ENCODE peak calls at places on chromosomes 13 and 19, in six cellular contexts. One of them, this sample, is unnamed.

GRCh38 chr19:37931941-37932655 is 25.1 kb downstream of the SIPA1L3 start:
- DNase-seq in mucosa of descending colon: peak; percentile 88
- DNase-seq in fibroblast of villous mesenchyme: peak; percentile 34
- DNase-seq in heart right ventricle: peak; percentile 8
- DNase-seq in IMR-90: peak; percentile 78
- DNase-seq in pancreas: peak; percentile 89
- DNase-seq in this sample: peak; percentile 50

GRCh38 chr19:29873024-29873800 is 61.4 kb downstream of the CCNE1 start:
- DNase-seq in mucosa of descending colon: peak; percentile 69
- DNase-seq in fibroblast of villous mesenchyme: peak; percentile 14
- DNase-seq in heart right ventricle: peak; percentile 32
- DNase-seq in IMR-90: no peak
- DNase-seq in pancreas: peak; percentile 29
- DNase-seq in this sample: peak; percentile 57

GRCh38 chr19:58492265-58492664 is 16.1 kb downstream of the ZNF446 start:
- DNase-seq in mucosa of descending colon: no peak
- DNase-seq in fibroblast of villous mesenchyme: no peak
- DNase-seq in heart right ventricle: no peak
- DNase-seq in IMR-90: no peak
- DNase-seq in pancreas: no peak
- DNase-seq in this sample: no peak

GRCh38 chr19:17614476-17614875 is 59.0 kb downstream of the COLGALT1 start:
- DNase-seq in mucosa of descending colon: no peak
- DNase-seq in fibroblast of villous mesenchyme: no peak
- DNase-seq in heart right ventricle: no peak
- DNase-seq in IMR-90: no peak
- DNase-seq in pancreas: no peak
- DNase-seq in this sample: no peak

GRCh38 chr19:31254611-31255010 is 94.6 kb downstream of the TSHZ3 start:
- DNase-seq in mucosa of descending colon: no peak
- DNase-seq in fibroblast of villous mesenchyme: no peak
- DNase-seq in heart right ventricle: no peak
- DNase-seq in IMR-90: no peak
- DNase-seq in pancreas: no peak
- DNase-seq in this sample: no peak

GRCh38 chr19:45670670-45671453 is 2.8 kb downstream of the GIPR start:
- DNase-seq in mucosa of descending colon: peak; percentile 95
- DNase-seq in fibroblast of villous mesenchyme: peak; percentile 88
- DNase-seq in heart right ventricle: peak; percentile 48
- DNase-seq in IMR-90: peak; percentile 72
- DNase-seq in pancreas: peak; percentile 94
- DNase-seq in this sample: peak; percentile 63

GRCh38 chr13:47334173-47334572 is 437.3 kb upstream of the HTR2A start:
- DNase-seq in mucosa of descending colon: peak; percentile 5
- DNase-seq in fibroblast of villous mesenchyme: peak; percentile 91
- DNase-seq in heart right ventricle: no peak
- DNase-seq in IMR-90: peak; percentile 93
- DNase-seq in pancreas: no peak
- DNase-seq in this sample: no peak

GRCh38 chr19:7500811-7501450 is 12.1 kb upstream of the PEX11G start:
- DNase-seq in mucosa of descending colon: peak; percentile 82
- DNase-seq in fibroblast of villous mesenchyme: peak; percentile 27
- DNase-seq in heart right ventricle: no peak
- DNase-seq in IMR-90: peak; percentile 46
- DNase-seq in pancreas: peak; percentile 67
- DNase-seq in this sample: no peak

GRCh38 chr19:38736036-38736412 is 8.2 kb downstream of the CAPN12 start:
- DNase-seq in mucosa of descending colon: peak; percentile 72
- DNase-seq in fibroblast of villous mesenchyme: peak; percentile 36
- DNase-seq in heart right ventricle: peak; percentile 29
- DNase-seq in IMR-90: no peak
- DNase-seq in pancreas: peak; percentile 60
- DNase-seq in this sample: peak; percentile 65

GRCh38 chr13:101065314-101065713 is 351.0 kb downstream of the NALCN start:
- DNase-seq in mucosa of descending colon: no peak
- DNase-seq in fibroblast of villous mesenchyme: peak; percentile 39
- DNase-seq in heart right ventricle: no peak
- DNase-seq in IMR-90: no peak
- DNase-seq in pancreas: no peak
- DNase-seq in this sample: no peak

GRCh38 chr13:20033486-20033885 is 75.0 kb downstream of the ZMYM2 start:
- DNase-seq in mucosa of descending colon: no peak
- DNase-seq in fibroblast of villous mesenchyme: no peak
- DNase-seq in heart right ventricle: no peak
- DNase-seq in IMR-90: no peak
- DNase-seq in pancreas: no peak
- DNase-seq in this sample: no peak

GRCh38 chr19:36009220-36009619 is 607 bp upstream of the SYNE4 start:
- DNase-seq in mucosa of descending colon: peak; percentile 71
- DNase-seq in fibroblast of villous mesenchyme: peak; percentile 57
- DNase-seq in heart right ventricle: peak; percentile 45
- DNase-seq in IMR-90: peak; percentile 48
- DNase-seq in pancreas: no peak
- DNase-seq in this sample: peak; percentile 71

GRCh38 chr13:36432106-36432544 is at the start of gene CCNA1:
- DNase-seq in mucosa of descending colon: no peak
- DNase-seq in fibroblast of villous mesenchyme: no peak
- DNase-seq in heart right ventricle: peak; percentile 4
- DNase-seq in IMR-90: no peak
- DNase-seq in pancreas: no peak
- DNase-seq in this sample: no peak

DNA sequence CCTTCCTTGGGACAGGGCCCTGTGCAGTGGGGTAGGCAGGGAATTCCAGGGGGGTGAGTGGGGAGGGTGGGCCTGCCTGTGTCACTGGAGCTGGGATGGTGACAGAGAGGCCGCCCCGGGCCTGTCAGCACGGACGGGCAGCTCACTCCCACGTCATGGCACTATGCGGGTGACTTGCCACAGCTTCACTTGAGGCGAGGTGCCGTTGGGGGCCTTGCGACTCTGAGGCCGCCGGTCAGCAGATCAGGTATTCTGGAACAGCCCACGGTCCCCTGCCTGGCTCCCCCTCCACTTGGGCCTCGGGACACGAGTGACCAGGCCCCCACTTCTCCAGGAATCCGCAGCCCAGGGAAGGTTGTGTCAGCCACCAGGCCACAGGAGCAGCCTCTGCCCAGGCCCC is 2.9 kb upstream of the MIDN start:
- DNase-seq in mucosa of descending colon: peak; percentile 41
- DNase-seq in fibroblast of villous mesenchyme: no peak
- DNase-seq in heart right ventricle: no peak
- DNase-seq in IMR-90: no peak
- DNase-seq in pancreas: peak; percentile 54
- DNase-seq in this sample: peak; percentile 62
- H3K4me3 ChIP-seq in mucosa of descending colon: no peak overlapping the region
- H3K4me3 ChIP-seq in fibroblast of villous mesenchyme: no peak overlapping the region
- H3K4me3 ChIP-seq in heart right ventricle: peak overlapping the region; percentile 90
- H3K4me3 ChIP-seq in IMR-90: no peak overlapping the region
- H3K4me3 ChIP-seq in pancreas: peak overlapping the region; percentile 23
- H3K4me3 ChIP-seq in this sample: no peak overlapping the region

DNA sequence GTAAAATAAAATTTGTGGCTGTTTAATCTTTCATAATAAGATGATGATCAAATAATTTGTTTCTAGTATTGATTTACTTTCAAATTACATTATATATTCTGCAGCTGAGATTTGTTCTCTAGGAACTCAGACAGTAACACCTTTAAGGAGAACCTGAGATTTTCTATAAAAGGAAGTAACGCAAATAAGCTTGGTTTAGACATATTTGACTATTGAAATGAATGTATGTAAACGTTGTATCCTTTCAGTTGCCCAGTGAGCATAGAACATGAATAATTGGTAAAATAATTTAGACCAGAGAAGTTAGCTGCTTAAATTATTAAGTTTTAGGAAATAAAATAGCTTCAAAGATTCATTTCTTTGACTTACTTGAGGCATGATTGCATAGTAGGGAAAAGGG is 3.1 kb downstream of the CDK8 start:
- DNase-seq in mucosa of descending colon: no peak
- DNase-seq in fibroblast of villous mesenchyme: no peak
- DNase-seq in heart right ventricle: no peak
- DNase-seq in IMR-90: no peak
- DNase-seq in pancreas: no peak
- DNase-seq in this sample: no peak
- H3K4me3 ChIP-seq in mucosa of descending colon: no peak overlapping the region
- H3K4me3 ChIP-seq in fibroblast of villous mesenchyme: no peak overlapping the region
- H3K4me3 ChIP-seq in heart right ventricle: peak overlapping the region; percentile 92
- H3K4me3 ChIP-seq in IMR-90: no peak overlapping the region
- H3K4me3 ChIP-seq in pancreas: peak overlapping the region; percentile 91
- H3K4me3 ChIP-seq in this sample: no peak overlapping the region

GRCh38 chr19:4064073-4064550 is 2.6 kb downstream of the ZBTB7A start:
- DNase-seq in mucosa of descending colon: peak; percentile 52
- DNase-seq in fibroblast of villous mesenchyme: no peak
- DNase-seq in heart right ventricle: no peak
- DNase-seq in IMR-90: peak; percentile 37
- DNase-seq in pancreas: no peak
- DNase-seq in this sample: peak; percentile 75

GRCh38 chr19:4064551-4065260 is 2.0 kb downstream of the ZBTB7A start:
- DNase-seq in mucosa of descending colon: peak; percentile 68
- DNase-seq in fibroblast of villous mesenchyme: no peak
- DNase-seq in heart right ventricle: peak; percentile 70
- DNase-seq in IMR-90: no peak
- DNase-seq in pancreas: peak; percentile 69
- DNase-seq in this sample: peak; percentile 81

GRCh38 chr19:4066682-4067395 is at the start of gene ZBTB7A:
- DNase-seq in mucosa of descending colon: peak; percentile 94
- DNase-seq in fibroblast of villous mesenchyme: peak; percentile 84
- DNase-seq in heart right ventricle: peak; percentile 91
- DNase-seq in IMR-90: peak; percentile 61
- DNase-seq in pancreas: peak; percentile 90
- DNase-seq in this sample: peak; percentile 77

GRCh38 chr19:4066176-4066606 is 508 bp downstream of the ZBTB7A start:
- DNase-seq in mucosa of descending colon: peak; percentile 74
- DNase-seq in fibroblast of villous mesenchyme: no peak
- DNase-seq in heart right ventricle: no peak
- DNase-seq in IMR-90: no peak
- DNase-seq in pancreas: peak; percentile 74
- DNase-seq in this sample: peak; percentile 85

DNA sequence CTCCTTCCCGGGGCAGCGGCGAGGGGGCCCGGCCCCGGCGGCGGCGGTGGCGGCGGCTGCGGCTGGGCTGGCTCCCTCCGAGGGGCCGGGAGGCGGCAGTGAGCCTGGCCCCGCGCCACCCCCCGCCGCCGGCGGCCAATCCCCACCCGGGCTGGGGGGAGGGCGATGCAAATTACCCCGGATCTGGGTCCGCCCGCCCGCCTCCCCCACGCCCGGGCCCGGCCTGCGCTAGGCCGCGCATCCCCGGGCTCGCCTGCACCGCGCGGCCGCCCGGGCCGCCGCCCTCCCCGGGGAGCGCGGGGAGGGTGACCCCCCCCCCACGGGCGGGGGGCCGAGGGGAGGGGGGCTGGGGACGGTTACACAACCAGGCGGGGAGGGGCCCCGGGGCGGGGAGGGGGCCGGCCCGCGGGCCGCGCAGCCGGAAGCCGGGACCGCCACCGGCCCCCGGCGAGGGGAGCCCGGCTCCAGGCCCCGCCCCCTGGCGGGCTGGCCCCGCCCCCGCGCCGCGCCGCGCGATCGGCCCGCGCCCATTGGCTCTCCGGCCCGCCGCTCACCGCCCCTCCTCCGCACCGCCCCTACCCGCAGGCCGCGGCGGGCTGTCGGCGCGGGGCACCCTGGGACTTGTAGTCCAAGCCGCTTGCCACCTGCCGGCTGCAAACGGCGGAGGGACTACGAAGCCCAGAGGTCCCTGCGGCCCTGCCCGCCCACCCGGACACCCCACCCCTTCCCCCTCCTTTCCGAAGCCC is 1.1 kb downstream of the ZBTB7A start:
- DNase-seq in mucosa of descending colon: peak; percentile 94
- DNase-seq in fibroblast of villous mesenchyme: peak; percentile 98
- DNase-seq in heart right ventricle: peak; percentile 95
- DNase-seq in IMR-90: peak; percentile 98
- DNase-seq in pancreas: peak; percentile 96
- DNase-seq in this sample: peak; percentile 97
- H3K4me3 ChIP-seq in mucosa of descending colon: peak overlapping the region; percentile 76
- H3K4me3 ChIP-seq in fibroblast of villous mesenchyme: peak overlapping the region; percentile 84
- H3K4me3 ChIP-seq in heart right ventricle: peak overlapping the region; percentile 95
- H3K4me3 ChIP-seq in IMR-90: peak overlapping the region; percentile 83
- H3K4me3 ChIP-seq in pancreas: peak overlapping the region; percentile 72
- H3K4me3 ChIP-seq in this sample: peak overlapping the region; percentile 91

GRCh38 chr13:77740097-77740496 is 42.6 kb downstream of the SLAIN1 start:
- DNase-seq in mucosa of descending colon: no peak
- DNase-seq in fibroblast of villous mesenchyme: no peak
- DNase-seq in heart right ventricle: no peak
- DNase-seq in IMR-90: no peak
- DNase-seq in pancreas: no peak
- DNase-seq in this sample: no peak
- H3K4me3 ChIP-seq in mucosa of descending colon: no peak overlapping the region
- H3K4me3 ChIP-seq in fibroblast of villous mesenchyme: no peak overlapping the region
- H3K4me3 ChIP-seq in heart right ventricle: no peak overlapping the region
- H3K4me3 ChIP-seq in IMR-90: no peak overlapping the region
- H3K4me3 ChIP-seq in pancreas: no peak overlapping the region
- H3K4me3 ChIP-seq in this sample: no peak overlapping the region

GRCh38 chr13:23947893-23948292 is 50.6 kb upstream of the C1QTNF9B start:
- DNase-seq in mucosa of descending colon: no peak
- DNase-seq in fibroblast of villous mesenchyme: no peak
- DNase-seq in heart right ventricle: no peak
- DNase-seq in IMR-90: no peak
- DNase-seq in pancreas: no peak
- DNase-seq in this sample: no peak

GRCh38 chr13:23946900-23947299 is 49.6 kb upstream of the C1QTNF9B start:
- DNase-seq in mucosa of descending colon: no peak
- DNase-seq in fibroblast of villous mesenchyme: no peak
- DNase-seq in heart right ventricle: no peak
- DNase-seq in IMR-90: no peak
- DNase-seq in pancreas: no peak
- DNase-seq in this sample: no peak

GRCh38 chr13:23949200-23949599 is 51.9 kb upstream of the C1QTNF9B start:
- DNase-seq in mucosa of descending colon: no peak
- DNase-seq in fibroblast of villous mesenchyme: no peak
- DNase-seq in heart right ventricle: no peak
- DNase-seq in IMR-90: no peak
- DNase-seq in pancreas: no peak
- DNase-seq in this sample: no peak

GRCh38 chr13:23945612-23946011 is 48.3 kb upstream of the C1QTNF9B start:
- DNase-seq in mucosa of descending colon: no peak
- DNase-seq in fibroblast of villous mesenchyme: no peak
- DNase-seq in heart right ventricle: no peak
- DNase-seq in IMR-90: no peak
- DNase-seq in pancreas: no peak
- DNase-seq in this sample: no peak

GRCh38 chr13:23946067-23946466 is 48.8 kb upstream of the C1QTNF9B start:
- DNase-seq in mucosa of descending colon: no peak
- DNase-seq in fibroblast of villous mesenchyme: no peak
- DNase-seq in heart right ventricle: no peak
- DNase-seq in IMR-90: no peak
- DNase-seq in pancreas: no peak
- DNase-seq in this sample: no peak
- H3K4me3 ChIP-seq in mucosa of descending colon: no peak overlapping the region
- H3K4me3 ChIP-seq in fibroblast of villous mesenchyme: no peak overlapping the region
- H3K4me3 ChIP-seq in heart right ventricle: peak overlapping the region; percentile 20
- H3K4me3 ChIP-seq in IMR-90: no peak overlapping the region
- H3K4me3 ChIP-seq in pancreas: no peak overlapping the region
- H3K4me3 ChIP-seq in this sample: no peak overlapping the region